ENCODE peak calls at places on chromosomes 7 and 10, in four cellular contexts. G is SK-N-SH, F is HepG2, Z is GM12878. D is an unnamed sample.

GRCh38 chr10:113456741-113457140 is 96.1 kb upstream of the HABP2 start:
- DNase-seq in G (no peak), F (no peak), Z (no peak), D (no peak)

GRCh38 chr7:64876792-64877713 is 26.0 kb upstream of the ZNF273 start:
- DNase-seq in G (peak), F (no peak), Z (no peak), D (no peak)

GRCh38 chr10:118449521-118449920 is 107.4 kb upstream of the FAM204A start:
- DNase-seq in G (no peak), F (no peak), Z (no peak), D (no peak)

GRCh38 chr7:158976468-158976848 is 120.1 kb downstream of the DYNC2I1 start:
- DNase-seq in G (no peak), F (peak), Z (peak), D (no peak)

GRCh38 chr10:1673568-1674345 is 63.6 kb downstream of the ADARB2 start:
- DNase-seq in G (no peak), F (no peak), Z (no peak), D (no peak)

GRCh38 chr7:44309271-44310091 is 15.9 kb downstream of the CAMK2B start:
- DNase-seq in G (peak), F (peak), Z (no peak), D (peak)

GRCh38 chr7:29780346-29780745 is 26.0 kb upstream of the WIPF3 start:
- DNase-seq in G (no peak), F (no peak), Z (no peak), D (no peak)

GRCh38 chr10:113869789-113870188 is 15.3 kb downstream of the NHLRC2 start:
- DNase-seq in G (no peak), F (no peak), Z (no peak), D (no peak)

GRCh38 chr10:16809074-16809718 is 8.0 kb downstream of the RSU1 start:
- DNase-seq in G (peak), F (peak), Z (no peak), D (peak)

GRCh38 chr7:138545123-138545522 is 85.1 kb downstream of the TRIM24 start:
- DNase-seq in G (no peak), F (no peak), Z (no peak), D (no peak)

GRCh38 chr10:54773506-54773905 is 27.5 kb downstream of the PCDH15 start:
- DNase-seq in G (no peak), F (no peak), Z (no peak), D (no peak)

GRCh38 chr7:9889557-9889956 is 1084.1 kb upstream of the PHF14 start:
- DNase-seq in G (no peak), F (no peak), Z (no peak), D (no peak)

GRCh38 chr10:8034666-8035640 is 19.5 kb upstream of the GATA3 start:
- DNase-seq in G (peak), F (no peak), Z (no peak), D (no peak)

GRCh38 chr10:110323503-110323902 is 18.8 kb upstream of the SMNDC1 start:
- DNase-seq in G (no peak), F (no peak), Z (no peak), D (no peak)

GRCh38 chr7:70321016-70321415 is 722.7 kb downstream of the AUTS2 start:
- DNase-seq in G (no peak), F (no peak), Z (no peak), D (no peak)

GRCh38 chr10:63644398-63645142 is 123.4 kb downstream of the REEP3 start:
- DNase-seq in G (no peak), F (no peak), Z (no peak), D (no peak)

GRCh38 chr7:159067870-159068787 is 76.5 kb downstream of the VIPR2 start:
- DNase-seq in G (no peak), F (no peak), Z (no peak), D (no peak)

GRCh38 chr7:44633254-44634186 is 27.1 kb downstream of the OGDH start:
- DNase-seq in G (no peak), F (no peak), Z (peak), D (peak)

GRCh38 chr10:7915923-7916322 is 97.6 kb downstream of the TAF3 start:
- DNase-seq in G (no peak), F (no peak), Z (no peak), D (no peak)

GRCh38 chr7:30911561-30911969 is at the start of gene AQP1:
- DNase-seq in G (peak), F (no peak), Z (no peak), D (no peak)

GRCh38 chr10:100008142-100008522 is 1.6 kb downstream of the DNMBP start:
- DNase-seq in G (no peak), F (no peak), Z (no peak), D (peak)

GRCh38 chr7:83469076-83469475 is 179.9 kb downstream of the SEMA3E start:
- DNase-seq in G (no peak), F (no peak), Z (no peak), D (no peak)

GRCh38 chr7:121020652-121021051 is 32.1 kb downstream of the CPED1 start:
- DNase-seq in G (no peak), F (no peak), Z (no peak), D (no peak)

GRCh38 chr7:29289156-29290021 is 94.8 kb downstream of the CHN2 start:
- DNase-seq in G (no peak), F (peak), Z (peak), D (no peak)

GRCh38 chr7:51033722-51034530 is 251.2 kb upstream of the GRB10 start:
- DNase-seq in G (no peak), F (no peak), Z (no peak), D (no peak)

GRCh38 chr7:106611911-106612310 is 49.0 kb downstream of the CCDC71L start:
- DNase-seq in G (no peak), F (no peak), Z (no peak), D (no peak)

GRCh38 chr10:115164220-115164619 is 71.1 kb downstream of the ATRNL1 start:
- DNase-seq in G (no peak), F (no peak), Z (no peak), D (no peak)

GRCh38 chr7:116630932-116631449 is 41.0 kb upstream of the MET start:
- DNase-seq in G (no peak), F (peak), Z (no peak), D (peak)

GRCh38 chr10:3071405-3072198 is 4.3 kb downstream of the PFKP start:
- DNase-seq in G (no peak), F (no peak), Z (no peak), D (no peak)

GRCh38 chr7:46544396-46545008 is 623.4 kb upstream of the IGFBP3 start:
- DNase-seq in G (no peak), F (peak), Z (no peak), D (no peak)

GRCh38 chr7:143130541-143130940 is 1.3 kb upstream of the PIP start:
- DNase-seq in G (no peak), F (no peak), Z (no peak), D (no peak)

GRCh38 chr7:43758029-43758860 is at the start of gene BLVRA:
- DNase-seq in G (peak), F (peak), Z (no peak), D (peak)

GRCh38 chr7:107534139-107534538 is 29.6 kb downstream of the COG5 start:
- DNase-seq in G (no peak), F (no peak), Z (no peak), D (no peak)

GRCh38 chr10:100847440-100847839 is 65.3 kb upstream of the SLF2 start:
- DNase-seq in G (no peak), F (no peak), Z (no peak), D (peak)

GRCh38 chr7:101717986-101718746 is 89.1 kb upstream of the MYL10 start:
- DNase-seq in G (peak), F (peak), Z (no peak), D (no peak)
- TF ChIP-seq NFIC in G (no peak), F (no peak), Z (no peak), D (no peak)

GRCh38 chr10:132392184-132392800 is 4.7 kb upstream of the PWWP2B start:
- DNase-seq in G (no peak), F (no peak), Z (no peak), D (no peak)

GRCh38 chr10:132389631-132390454 is 7.2 kb upstream of the PWWP2B start:
- DNase-seq in G (no peak), F (no peak), Z (no peak), D (no peak)

GRCh38 chr10:132391372-132392020 is 5.5 kb upstream of the PWWP2B start:
- DNase-seq in G (no peak), F (no peak), Z (no peak), D (no peak)

GRCh38 chr10:132388901-132389630 is 7.9 kb upstream of the PWWP2B start:
- DNase-seq in G (no peak), F (no peak), Z (no peak), D (no peak)

DNA sequence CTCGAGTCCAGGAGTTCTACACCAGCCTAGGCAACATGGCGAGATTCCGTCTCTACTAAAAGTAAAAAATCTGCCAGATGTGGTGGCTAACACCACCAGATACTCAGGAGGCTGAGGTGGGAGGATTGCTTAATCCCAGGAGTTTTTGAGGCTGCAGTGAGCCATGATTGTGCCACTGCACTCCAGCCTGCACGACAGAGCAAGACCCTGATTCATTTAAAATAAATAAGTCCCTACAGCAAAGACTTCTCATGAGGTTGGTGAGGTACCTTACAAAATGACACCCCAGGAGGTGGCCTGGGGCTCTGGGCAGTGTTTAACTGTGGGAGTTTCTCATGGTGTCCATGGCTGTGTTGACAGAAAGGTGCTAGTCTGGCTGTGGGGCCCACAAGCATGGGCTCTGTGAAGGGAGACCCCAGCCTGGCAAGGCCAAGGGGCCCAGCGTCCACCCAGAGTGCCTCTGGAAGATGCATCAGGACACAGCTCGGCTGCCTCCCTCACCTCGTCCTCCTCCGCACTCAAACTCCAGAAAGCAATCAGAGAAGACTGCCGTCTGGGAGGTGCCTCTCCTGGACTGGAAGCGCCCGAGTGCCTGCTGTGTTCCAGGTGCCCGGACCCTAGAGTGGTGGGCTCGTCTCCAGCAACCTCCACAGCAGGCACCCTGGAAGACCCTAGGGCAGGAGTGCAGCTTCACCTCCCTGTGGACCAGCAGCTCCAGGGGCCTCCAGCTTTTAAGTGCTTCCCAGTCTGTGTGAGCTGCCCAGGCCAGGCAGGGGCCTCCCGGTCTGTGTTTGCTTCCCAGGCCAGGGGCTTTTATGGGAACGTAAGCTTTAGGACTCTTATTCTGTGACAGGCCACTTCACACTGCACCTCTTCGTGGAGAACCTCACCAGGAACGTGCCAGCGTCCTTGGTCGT is 6.3 kb upstream of the PWWP2B start:
- DNase-seq in G (no peak), F (no peak), Z (no peak), D (no peak)
- TF ChIP-seq MXI1 in G (no peak), F (no peak), Z (no peak), D (no peak)

DNA sequence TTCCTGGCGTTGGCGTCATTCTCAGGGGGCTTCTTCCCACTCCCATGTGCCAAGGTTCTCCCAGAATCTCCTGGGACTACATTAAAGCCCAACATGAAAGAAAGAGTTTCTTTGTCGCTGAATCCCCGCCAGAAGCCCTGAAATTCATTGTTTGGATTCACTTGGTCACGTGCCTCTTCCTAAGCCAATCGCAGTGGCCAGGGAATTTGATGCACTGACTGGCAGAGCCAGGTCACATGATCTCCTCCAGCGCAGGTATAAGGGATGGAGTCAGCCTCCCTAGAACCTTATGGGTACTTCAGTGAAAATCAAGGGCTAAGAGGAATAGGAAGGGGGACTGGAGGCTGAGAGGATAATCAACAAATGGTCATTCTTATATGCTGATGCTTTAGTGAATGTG is 101.3 kb downstream of the RPS24 start:
- DNase-seq in G (no peak), F (no peak), Z (no peak), D (peak)
- TF ChIP-seq GABPA in G (no peak), F (no peak), Z (no peak), D (no peak)

DNA sequence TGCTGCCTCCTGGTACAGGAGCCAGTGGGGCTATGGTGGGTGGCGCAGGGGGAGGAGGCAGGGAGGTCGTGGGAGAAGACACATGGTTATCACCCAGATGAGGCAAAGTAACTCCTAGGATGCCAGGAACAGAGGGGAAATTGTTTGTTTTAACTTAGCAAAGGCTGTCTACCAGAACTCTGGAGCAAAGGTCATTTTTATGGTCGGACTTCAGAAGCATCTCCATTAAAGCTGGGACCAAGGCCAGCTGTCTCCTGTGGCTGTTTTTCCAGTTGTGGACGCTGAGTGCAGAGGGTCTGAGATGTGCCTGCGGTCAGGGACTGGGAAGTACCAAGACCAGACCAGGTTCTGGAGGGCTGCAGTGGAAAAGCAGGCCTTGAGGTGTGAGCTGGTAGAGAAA is 525.9 kb upstream of the FOXK1 start:
- DNase-seq in G (no peak), F (peak), Z (no peak), D (no peak)
- TF ChIP-seq NFIC in G (no peak), F (no peak), Z (no peak), D (no peak)

GRCh38 chr10:19785366-19785765 is 30.9 kb upstream of the PLXDC2 start:
- DNase-seq in G (no peak), F (no peak), Z (no peak), D (no peak)

GRCh38 chr10:19788902-19789301 is 27.3 kb upstream of the PLXDC2 start:
- DNase-seq in G (no peak), F (no peak), Z (no peak), D (no peak)

GRCh38 chr10:19791032-19791431 is 25.2 kb upstream of the PLXDC2 start:
- DNase-seq in G (no peak), F (no peak), Z (no peak), D (no peak)

GRCh38 chr10:19789607-19790006 is 26.6 kb upstream of the PLXDC2 start:
- DNase-seq in G (no peak), F (no peak), Z (no peak), D (no peak)

GRCh38 chr10:19788075-19788686 is 28.1 kb upstream of the PLXDC2 start:
- DNase-seq in G (peak), F (peak), Z (no peak), D (peak)
- TF ChIP-seq MXI1 in G (no peak), F (no peak), Z (no peak), D (no peak)

GRCh38 chr7:35422715-35423114 is 168.8 kb upstream of the TBX20 start:
- DNase-seq in G (no peak), F (no peak), Z (no peak), D (no peak)

GRCh38 chr7:35430547-35431153 is 176.8 kb upstream of the TBX20 start:
- DNase-seq in G (no peak), F (peak), Z (no peak), D (peak)

GRCh38 chr7:35424440-35424839 is 170.5 kb upstream of the TBX20 start:
- DNase-seq in G (no peak), F (no peak), Z (no peak), D (no peak)

GRCh38 chr7:35420657-35421056 is 166.8 kb upstream of the TBX20 start:
- DNase-seq in G (no peak), F (no peak), Z (no peak), D (no peak)

GRCh38 chr7:35424869-35425495 is 171.1 kb upstream of the TBX20 start:
- DNase-seq in G (peak), F (peak), Z (no peak), D (peak)
- TF ChIP-seq GABPA in G (no peak), F (no peak), Z (no peak), D (no peak)

GRCh38 chr7:18541189-18541870 is 45.8 kb downstream of the HDAC9 start:
- DNase-seq in G (no peak), F (no peak), Z (no peak), D (no peak)
- TF ChIP-seq NFIC in G (peak), F (no peak), Z (no peak), D (no peak)

DNA sequence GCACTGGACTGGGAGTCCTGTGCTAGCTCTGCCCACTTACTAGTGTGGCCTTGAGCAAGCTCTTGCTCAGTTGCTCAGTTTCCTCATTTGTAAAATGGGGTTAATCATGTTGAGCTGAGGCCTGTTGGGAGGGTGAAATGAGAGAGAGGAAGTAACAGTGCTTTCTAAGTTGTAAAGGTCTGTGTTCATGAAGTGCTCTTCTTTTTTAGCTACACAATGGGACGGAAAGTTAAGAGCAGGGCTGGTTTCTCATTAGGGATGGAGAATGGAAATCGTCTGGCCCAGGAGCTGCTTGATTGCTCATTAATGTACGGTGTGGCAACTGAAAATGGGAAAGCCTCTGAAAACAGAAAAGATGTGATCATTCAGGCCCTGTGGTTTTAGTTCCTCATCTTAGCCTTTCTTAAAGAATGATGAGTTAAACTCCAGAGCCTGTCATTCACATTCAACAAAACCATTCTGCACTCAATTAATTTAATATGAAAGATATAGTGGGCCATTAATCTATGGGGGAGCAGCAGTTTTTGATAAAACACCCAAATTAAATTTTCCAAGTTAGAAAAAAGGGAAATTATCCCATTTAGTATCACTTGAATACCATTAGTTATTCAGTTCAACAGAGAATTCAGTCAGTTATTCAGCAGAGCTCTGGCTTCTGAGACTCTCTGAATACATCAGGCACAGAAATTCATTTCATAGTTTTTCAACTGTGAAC is 60.5 kb downstream of the SH2D4B start:
- DNase-seq in G (no peak), F (no peak), Z (peak), D (no peak)
- TF ChIP-seq MXI1 in G (no peak), F (no peak), Z (no peak), D (no peak)